ENCODE peak calls at places on chromosomes 12 and 14, in six cellular contexts. O is A549, V is transverse colon, R is HepG2, P is tibial nerve, C is stomach. S is an unnamed sample.

GRCh38 chr14:88834883-88835431 is 10.5 kb downstream of the TTC8 start:
- DNase-seq in O (no peak), V (no peak), R (no peak), P (no peak), C (no peak), S (no peak)

GRCh38 chr12:65895759-65896656 is 71.7 kb downstream of the HMGA2 start:
- DNase-seq in O (no peak), V (no peak), R (peak), P (no peak), C (no peak), S (no peak)

GRCh38 chr12:56258068-56258819 is at the start of gene ANKRD52:
- DNase-seq in O (peak), V (peak), R (peak), P (peak), C (peak), S (peak)

GRCh38 chr12:113292091-113292490 is 42.8 kb downstream of the SLC8B1 start:
- DNase-seq in O (no peak), V (no peak), R (no peak), P (no peak), C (no peak), S (no peak)

GRCh38 chr12:119989619-119990381 is 764 bp downstream of the BICDL1 start:
- DNase-seq in O (peak), V (peak), R (peak), P (peak), C (peak), S (peak)

GRCh38 chr14:50964683-50965390 is 20.6 kb upstream of the PYGL start:
- DNase-seq in O (peak), V (peak), R (peak), P (peak), C (peak), S (peak)

GRCh38 chr14:64174922-64175782 is 119.0 kb downstream of the ESR2 start:
- DNase-seq in O (no peak), V (no peak), R (no peak), P (no peak), C (no peak), S (no peak)

GRCh38 chr12:106976013-106976658 is 10.8 kb downstream of the MTERF2 start:
- DNase-seq in O (no peak), V (no peak), R (peak), P (no peak), C (no peak), S (no peak)

GRCh38 chr12:69337325-69337724 is 10.9 kb upstream of the LYZ start:
- DNase-seq in O (no peak), V (no peak), R (peak), P (no peak), C (no peak), S (no peak)

GRCh38 chr12:15405601-15406000 is 83.3 kb downstream of the PTPRO start:
- DNase-seq in O (no peak), V (no peak), R (no peak), P (no peak), C (no peak), S (no peak)
- TF ChIP-seq POLR2A in O (no peak), V (no peak), R (no peak), P (no peak), C (no peak), S (no peak)

DNA sequence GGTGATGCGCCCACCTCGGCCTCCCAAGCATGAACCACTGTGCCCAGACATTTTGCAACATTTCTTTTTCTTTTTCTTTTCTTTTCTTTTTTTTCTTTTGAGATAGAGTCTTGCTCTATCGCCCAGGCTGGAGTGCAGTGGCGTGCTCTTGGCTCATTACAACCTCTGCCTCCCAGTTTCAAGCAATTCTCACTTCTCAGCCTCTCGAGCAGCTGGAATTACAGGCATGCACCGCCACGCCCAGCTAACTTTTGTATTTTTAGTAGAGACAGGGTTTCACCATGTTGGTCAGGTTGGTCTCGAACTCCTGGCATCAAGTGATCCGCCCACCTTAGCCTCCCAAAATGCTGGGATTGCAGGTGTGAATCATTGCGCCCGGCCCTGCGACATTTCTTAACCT is 7.6 kb upstream of the CDC42BPB start:
- DNase-seq in O (no peak), V (no peak), R (no peak), P (no peak), C (no peak), S (peak)
- TF ChIP-seq EP300 in O (no peak), V (no peak), R (no peak), P (no peak), C (no peak), S (no peak)

GRCh38 chr12:124952295-124952694 is 36.6 kb downstream of the DHX37 start:
- DNase-seq in O (no peak), V (no peak), R (no peak), P (no peak), C (no peak), S (no peak)

GRCh38 chr12:124954771-124955170 is 34.2 kb downstream of the DHX37 start:
- DNase-seq in O (no peak), V (no peak), R (no peak), P (no peak), C (no peak), S (no peak)

GRCh38 chr12:124952801-124953200 is 36.1 kb downstream of the DHX37 start:
- DNase-seq in O (no peak), V (no peak), R (no peak), P (no peak), C (no peak), S (no peak)

GRCh38 chr12:124953689-124954405 is 35.1 kb downstream of the DHX37 start:
- DNase-seq in O (no peak), V (no peak), R (no peak), P (no peak), C (no peak), S (no peak)

GRCh38 chr12:124956571-124956970 is 32.4 kb downstream of the DHX37 start:
- DNase-seq in O (no peak), V (no peak), R (no peak), P (no peak), C (no peak), S (no peak)
- TF ChIP-seq POLR2A in O (no peak), V (no peak), R (no peak), P (no peak), C (no peak), S (no peak)

GRCh38 chr12:25099010-25099409 is 96.0 kb downstream of the DNAI7 start:
- DNase-seq in O (no peak), V (no peak), R (no peak), P (no peak), C (no peak), S (no peak)
- TF ChIP-seq EP300 in O (no peak), V (no peak), R (no peak), P (no peak), C (no peak), S (no peak)

S was measured in sigmoid colon.